ENCODE peak calls at places on chromosomes 13 and 19, in nine cellular contexts. T, U, L, H, J, N, G, V and Z are unnamed samples.

GRCh38 chr19:49767380-49767779 is 579 bp downstream of the AP2A1 start:
- DNase-seq in V (peak; percentile 41), U (no peak), H (peak; percentile 44), N (no peak), T (no peak), L (no peak), J (no peak), G (no peak), Z (no peak)

GRCh38 chr19:32201661-32202060 is 143.7 kb upstream of the ZNF507 start:
- DNase-seq in H (no peak), T (no peak), U (no peak), G (no peak), L (no peak), N (no peak), J (no peak), V (no peak), Z (no peak)

GRCh38 chr13:93752506-93752905 is 525.9 kb downstream of the GPC6 start:
- DNase-seq in U (no peak), N (no peak), H (no peak), V (no peak), G (no peak), L (peak; percentile 43), T (no peak), J (no peak), Z (no peak)

GRCh38 chr19:9913237-9914000 is 22.9 kb downstream of the OLFM2 start:
- DNase-seq in N (no peak), V (peak; percentile 67), U (no peak), L (no peak), H (no peak), G (peak; percentile 66), T (no peak), J (no peak), Z (peak; percentile 44)

GRCh38 chr13:113879506-113880360 is 15.9 kb upstream of the GAS6 start:
- DNase-seq in U (no peak), G (peak; percentile 36), V (no peak), H (no peak), N (no peak), T (no peak), J (no peak), L (peak; percentile 70), Z (no peak)

GRCh38 chr13:30576528-30576927 is 41.2 kb upstream of the USPL1 start:
- DNase-seq in T (no peak), L (peak; percentile 27), H (peak; percentile 32), J (peak; percentile 19), U (no peak), V (peak; percentile 36), G (no peak), N (no peak), Z (no peak)

GRCh38 chr19:33176670-33177416 is 17.3 kb upstream of the LRP3 start:
- DNase-seq in N (peak; percentile 99), V (peak; percentile 97), J (peak; percentile 99), L (peak; percentile 97), U (peak; percentile 97), H (peak; percentile 100), T (peak; percentile 98), G (peak; percentile 100), Z (peak; percentile 98)

GRCh38 chr19:52992109-52993004 is 21.4 kb upstream of the ERVV-1 start:
- DNase-seq in T (no peak), J (peak; percentile 6), N (no peak), U (peak; percentile 32), G (peak; percentile 56), L (peak; percentile 37), V (peak; percentile 30), H (peak; percentile 51), Z (no peak)

GRCh38 chr19:33175156-33175782 is 18.9 kb upstream of the LRP3 start:
- DNase-seq in L (no peak), H (no peak), G (no peak), U (no peak), V (no peak), N (no peak), J (no peak), T (no peak), Z (no peak)

GRCh38 chr13:105918842-105919741 is 616.4 kb downstream of the EFNB2 start:
- DNase-seq in T (no peak), U (peak; percentile 89), L (peak; percentile 43), N (peak; percentile 13), V (peak; percentile 88), H (peak; percentile 76), J (no peak), G (no peak), Z (peak; percentile 20)

GRCh38 chr19:50333737-50334617 is 4.8 kb upstream of the KCNC3 start:
- DNase-seq in L (peak; percentile 69), V (peak; percentile 91), G (peak; percentile 91), J (peak; percentile 80), H (peak; percentile 79), U (peak; percentile 82), T (no peak), N (no peak), Z (no peak)